ENCODE peak calls at places on chromosome 5, in five cellular contexts. G is pancreas, E is sigmoid colon, I is fibroblast of lung, P is esophagus squamous epithelium. V is an unnamed sample.

GRCh38 chr5:113293613-113294340 is 141.0 kb downstream of the TSSK1B start:
- DNase-seq in I (peak; percentile 36), G (no peak), E (no peak), P (no peak), V (no peak)

GRCh38 chr5:1472964-1473628 is 27.9 kb upstream of the SLC6A3 start:
- DNase-seq in P (no peak), I (no peak), G (no peak), E (peak; percentile 56), V (no peak)

GRCh38 chr5:10303699-10304170 is 4.0 kb downstream of the CMBL start:
- DNase-seq in E (no peak), G (no peak), P (no peak), I (no peak), V (no peak)

GRCh38 chr5:17216974-17217325 is 481 bp upstream of the BASP1 start:
- DNase-seq in G (no peak), E (no peak), I (peak; percentile 73), P (no peak), V (no peak)

GRCh38 chr5:172545291-172545761 is 91.0 kb upstream of the SH3PXD2B start:
- DNase-seq in E (peak; percentile 60), G (no peak), P (no peak), I (no peak), V (no peak)

GRCh38 chr5:76691470-76692273 is 24.3 kb upstream of the F2R start:
- DNase-seq in P (no peak), E (no peak), I (peak; percentile 89), G (no peak), V (no peak)

GRCh38 chr5:172280937-172281336 is 2.6 kb downstream of the UBTD2 start:
- DNase-seq in I (peak; percentile 54), G (no peak), P (no peak), E (no peak), V (no peak)

GRCh38 chr5:173917788-173918786 is 29.9 kb downstream of the CPEB4 start:
- DNase-seq in I (peak; percentile 91), P (no peak), G (no peak), E (peak; percentile 79), V (peak; percentile 30)

GRCh38 chr5:158861366-158861765 is 238.3 kb downstream of the EBF1 start:
- DNase-seq in G (no peak), E (no peak), I (no peak), P (no peak), V (no peak)

DNA sequence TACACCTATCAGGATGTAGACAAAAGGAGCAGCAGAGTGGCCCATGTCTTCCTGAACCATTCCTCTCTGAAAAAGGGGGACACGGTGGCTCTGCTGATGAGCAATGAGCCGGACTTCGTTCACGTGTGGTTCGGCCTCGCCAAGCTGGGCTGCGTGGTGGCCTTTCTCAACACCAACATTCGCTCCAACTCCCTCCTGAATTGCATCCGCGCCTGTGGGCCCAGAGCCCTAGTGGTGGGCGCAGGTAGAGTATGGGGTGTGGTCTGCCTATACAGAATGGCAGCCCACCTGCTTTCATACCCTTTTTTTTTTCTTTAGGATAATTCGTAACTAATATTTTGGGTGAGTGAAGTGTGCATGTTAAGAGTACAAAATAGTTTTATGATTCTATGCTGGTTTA is 1.1 kb downstream of the SLC27A6 start:
- DNase-seq in P (no peak), G (no peak), E (no peak), I (no peak), V (no peak)
- H3K4me3 ChIP-seq in P (peak overlapping the region; percentile 55), G (no peak overlapping the region), E (no peak overlapping the region), I (no peak overlapping the region), V (no peak overlapping the region)

GRCh38 chr5:96649938-96650540 is 12.1 kb upstream of the CAST start:
- DNase-seq in G (no peak), P (no peak), E (no peak), I (peak; percentile 32), V (no peak)

GRCh38 chr5:96651047-96651446 is 11.1 kb upstream of the CAST start:
- DNase-seq in I (no peak), G (no peak), E (no peak), P (no peak), V (no peak)

GRCh38 chr5:96654209-96654608 is 8.0 kb upstream of the CAST start:
- DNase-seq in P (no peak), E (no peak), G (no peak), I (no peak), V (no peak)

GRCh38 chr5:96652769-96653455 is 9.3 kb upstream of the CAST start:
- DNase-seq in E (no peak), I (peak; percentile 57), G (no peak), P (no peak), V (no peak)

GRCh38 chr5:96651948-96652753 is 10.0 kb upstream of the CAST start:
- DNase-seq in I (no peak), P (no peak), G (no peak), E (no peak), V (no peak)
- H3K4me1 ChIP-seq in I (peaks cover 12% of the 10 kb centered on the region), P (peaks cover 19% of the 10 kb centered on the region), G (no peaks in the 10 kb centered on the region), E (peaks cover 4% of the 10 kb centered on the region), V (no peaks in the 10 kb centered on the region)

GRCh38 chr5:135349441-135349840 is 49.6 kb downstream of the MACROH2A1 start:
- DNase-seq in G (no peak), P (no peak), E (no peak), I (no peak), V (no peak)
- H3K36me3 ChIP-seq in G (no peaks in the 10 kb centered on the region), P (peaks cover 3% of the 10 kb centered on the region), E (peaks cover 36% of the 10 kb centered on the region), I (peaks cover 8% of the 10 kb centered on the region), V (peaks cover 42% of the 10 kb centered on the region)

DNA sequence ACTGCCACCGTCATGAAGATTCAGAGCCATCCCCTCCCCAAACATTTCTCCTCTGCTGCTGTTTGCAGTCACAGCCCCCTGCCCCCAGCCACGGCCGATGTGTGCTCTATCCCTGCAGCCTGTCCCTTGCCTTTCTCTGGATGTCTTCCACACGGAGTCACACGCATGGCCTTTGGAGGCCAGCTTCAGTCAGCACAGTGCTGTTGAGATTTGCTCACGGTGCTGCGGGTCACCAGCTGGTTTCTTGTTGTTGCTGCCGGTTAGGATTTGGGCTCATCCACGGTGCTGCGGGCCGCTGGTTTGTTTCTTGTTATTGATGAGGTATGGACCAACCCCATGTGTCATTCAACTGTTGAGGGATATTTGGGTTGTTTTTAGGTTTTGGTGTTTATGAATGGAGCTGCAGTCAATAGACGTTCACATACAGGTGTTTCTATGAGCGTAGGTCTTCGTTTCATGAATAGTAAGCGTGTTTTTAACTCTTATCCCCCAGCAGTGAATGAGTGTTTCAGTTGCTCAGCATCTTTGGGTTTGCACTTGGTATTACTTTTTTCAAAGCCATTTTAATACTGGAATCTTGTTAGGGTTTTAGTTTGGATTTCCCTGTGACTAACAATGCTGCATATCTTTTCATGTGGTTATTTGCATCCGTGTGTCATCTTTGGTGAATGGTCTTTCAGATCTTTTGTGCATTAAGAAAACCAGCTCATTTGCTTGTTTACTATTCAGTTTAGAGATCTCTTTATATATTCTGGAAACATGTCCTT is 57.6 kb downstream of the AHRR start:
- DNase-seq in E (peak; percentile 46), G (no peak), I (peak; percentile 80), P (no peak), V (no peak)
- H3K4me3 ChIP-seq in E (no peak overlapping the region), G (no peak overlapping the region), I (peak overlapping the region; percentile 5), P (no peak overlapping the region), V (no peak overlapping the region)

GRCh38 chr5:82296929-82297328 is 18.8 kb upstream of the RPS23 start:
- DNase-seq in P (no peak), E (no peak), I (no peak), G (no peak), V (no peak)
- H3K4me1 ChIP-seq in P (no peaks in the 10 kb centered on the region), E (no peaks in the 10 kb centered on the region), I (no peaks in the 10 kb centered on the region), G (no peaks in the 10 kb centered on the region), V (no peaks in the 10 kb centered on the region)

GRCh38 chr5:126483156-126483555 is 59.9 kb downstream of the GRAMD2B start:
- DNase-seq in I (no peak), P (no peak), G (no peak), E (no peak), V (no peak)

GRCh38 chr5:126481243-126481642 is 58.0 kb downstream of the GRAMD2B start:
- DNase-seq in P (no peak), G (no peak), I (peak; percentile 77), E (no peak), V (no peak)

GRCh38 chr5:126482591-126482990 is 59.4 kb downstream of the GRAMD2B start:
- DNase-seq in P (no peak), E (no peak), I (no peak), G (no peak), V (no peak)

GRCh38 chr5:126486332-126486731 is 63.1 kb downstream of the GRAMD2B start:
- DNase-seq in E (no peak), P (no peak), G (no peak), I (no peak), V (no peak)

DNA sequence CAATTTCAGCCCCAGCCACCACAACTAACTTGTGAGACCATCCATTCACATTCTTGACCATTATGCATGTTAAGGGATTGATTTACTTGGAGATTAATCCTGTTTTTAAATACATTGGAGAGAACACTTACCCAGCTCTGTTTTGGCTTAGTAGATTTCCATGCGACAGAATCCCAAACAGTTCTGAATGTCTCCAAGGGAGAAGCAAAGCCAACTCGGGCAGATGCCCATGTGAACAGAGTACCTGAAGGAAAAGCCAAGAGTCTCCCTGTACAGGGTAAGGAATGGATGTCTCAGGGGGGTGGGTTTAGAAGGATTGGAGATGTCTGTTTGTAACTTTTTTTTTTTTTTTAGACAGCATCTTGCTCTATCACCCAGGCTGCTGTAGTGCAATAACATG is 61.0 kb downstream of the GRAMD2B start:
- DNase-seq in E (no peak), I (no peak), P (no peak), G (no peak), V (no peak)
- H3K36me3 ChIP-seq in E (peaks cover 81% of the 10 kb centered on the region), I (peaks cover 10% of the 10 kb centered on the region), P (no peaks in the 10 kb centered on the region), G (peaks cover 18% of the 10 kb centered on the region), V (peaks cover 27% of the 10 kb centered on the region)